ENCODE peak calls at places on chromosomes 3 and 15, in nine cellular contexts. One of them, this sample, is unnamed.

GRCh38 chr3:122635789-122636188 is 44.9 kb upstream of the PARP14 start:
- DNase-seq in CD4-positive, alpha-beta memory T cell: no peak
- DNase-seq in choroid plexus epithelial cell: peak
- DNase-seq in pancreas: no peak
- DNase-seq in skeletal muscle cell: no peak
- DNase-seq in Peyer's patch: no peak
- DNase-seq in neural progenitor cell: no peak
- DNase-seq in MG63: no peak
- DNase-seq in hepatocyte: no peak
- DNase-seq in this sample: no peak

GRCh38 chr3:179806177-179806576 is 153.3 kb downstream of the USP13 start:
- DNase-seq in neural progenitor cell: no peak
- DNase-seq in CD4-positive, alpha-beta memory T cell: no peak
- DNase-seq in MG63: no peak
- DNase-seq in Peyer's patch: no peak
- DNase-seq in skeletal muscle cell: peak
- DNase-seq in choroid plexus epithelial cell: no peak
- DNase-seq in pancreas: no peak
- DNase-seq in hepatocyte: no peak
- DNase-seq in this sample: no peak

GRCh38 chr3:125136966-125137365 is 75.6 kb downstream of the SLC12A8 start:
- DNase-seq in MG63: no peak
- DNase-seq in hepatocyte: no peak
- DNase-seq in pancreas: no peak
- DNase-seq in CD4-positive, alpha-beta memory T cell: no peak
- DNase-seq in neural progenitor cell: no peak
- DNase-seq in choroid plexus epithelial cell: no peak
- DNase-seq in skeletal muscle cell: no peak
- DNase-seq in Peyer's patch: no peak
- DNase-seq in this sample: no peak

GRCh38 chr3:114035896-114036295 is 20.4 kb downstream of the CCDC191 start:
- DNase-seq in MG63: no peak
- DNase-seq in Peyer's patch: no peak
- DNase-seq in CD4-positive, alpha-beta memory T cell: no peak
- DNase-seq in pancreas: no peak
- DNase-seq in skeletal muscle cell: no peak
- DNase-seq in hepatocyte: no peak
- DNase-seq in neural progenitor cell: no peak
- DNase-seq in choroid plexus epithelial cell: no peak
- DNase-seq in this sample: no peak

GRCh38 chr3:184333190-184333589 is 4.2 kb upstream of the FAM131A start:
- DNase-seq in hepatocyte: no peak
- DNase-seq in Peyer's patch: no peak
- DNase-seq in neural progenitor cell: no peak
- DNase-seq in choroid plexus epithelial cell: no peak
- DNase-seq in pancreas: no peak
- DNase-seq in MG63: no peak
- DNase-seq in CD4-positive, alpha-beta memory T cell: no peak
- DNase-seq in skeletal muscle cell: no peak
- DNase-seq in this sample: no peak

GRCh38 chr15:52680041-52680391 is 828 bp upstream of the ATOSA start:
- DNase-seq in Peyer's patch: no peak
- DNase-seq in CD4-positive, alpha-beta memory T cell: no peak
- DNase-seq in neural progenitor cell: no peak
- DNase-seq in hepatocyte: no peak
- DNase-seq in choroid plexus epithelial cell: peak
- DNase-seq in MG63: no peak
- DNase-seq in skeletal muscle cell: no peak
- DNase-seq in pancreas: no peak
- DNase-seq in this sample: no peak

GRCh38 chr3:13105851-13106250 is 32.6 kb upstream of the IQSEC1 start:
- DNase-seq in hepatocyte: no peak
- DNase-seq in Peyer's patch: peak
- DNase-seq in neural progenitor cell: no peak
- DNase-seq in skeletal muscle cell: no peak
- DNase-seq in MG63: no peak
- DNase-seq in pancreas: no peak
- DNase-seq in CD4-positive, alpha-beta memory T cell: no peak
- DNase-seq in choroid plexus epithelial cell: no peak
- DNase-seq in this sample: no peak

GRCh38 chr3:75886971-75887526 is 101.7 kb upstream of the ZNF717 start:
- DNase-seq in neural progenitor cell: no peak
- DNase-seq in hepatocyte: peak
- DNase-seq in pancreas: no peak
- DNase-seq in Peyer's patch: no peak
- DNase-seq in MG63: no peak
- DNase-seq in choroid plexus epithelial cell: no peak
- DNase-seq in CD4-positive, alpha-beta memory T cell: no peak
- DNase-seq in skeletal muscle cell: no peak
- DNase-seq in this sample: no peak

GRCh38 chr15:31495281-31495680 is 168.6 kb downstream of the KLF13 start:
- DNase-seq in pancreas: no peak
- DNase-seq in Peyer's patch: no peak
- DNase-seq in MG63: no peak
- DNase-seq in neural progenitor cell: no peak
- DNase-seq in choroid plexus epithelial cell: no peak
- DNase-seq in hepatocyte: no peak
- DNase-seq in skeletal muscle cell: no peak
- DNase-seq in CD4-positive, alpha-beta memory T cell: no peak
- DNase-seq in this sample: no peak

GRCh38 chr15:41946970-41947369 is 25.4 kb downstream of the EHD4 start:
- DNase-seq in hepatocyte: no peak
- DNase-seq in Peyer's patch: no peak
- DNase-seq in CD4-positive, alpha-beta memory T cell: no peak
- DNase-seq in choroid plexus epithelial cell: no peak
- DNase-seq in neural progenitor cell: no peak
- DNase-seq in MG63: no peak
- DNase-seq in skeletal muscle cell: no peak
- DNase-seq in pancreas: no peak
- DNase-seq in this sample: no peak

GRCh38 chr3:42077785-42078184 is 13.4 kb upstream of the TRAK1 start:
- DNase-seq in Peyer's patch: no peak
- DNase-seq in CD4-positive, alpha-beta memory T cell: no peak
- DNase-seq in neural progenitor cell: no peak
- DNase-seq in skeletal muscle cell: no peak
- DNase-seq in MG63: no peak
- DNase-seq in pancreas: no peak
- DNase-seq in hepatocyte: no peak
- DNase-seq in choroid plexus epithelial cell: no peak
- DNase-seq in this sample: no peak

GRCh38 chr3:141147657-141148056 is 84.0 kb upstream of the PXYLP1 start:
- DNase-seq in skeletal muscle cell: no peak
- DNase-seq in pancreas: no peak
- DNase-seq in CD4-positive, alpha-beta memory T cell: no peak
- DNase-seq in MG63: no peak
- DNase-seq in choroid plexus epithelial cell: no peak
- DNase-seq in hepatocyte: no peak
- DNase-seq in neural progenitor cell: no peak
- DNase-seq in Peyer's patch: no peak
- DNase-seq in this sample: no peak

GRCh38 chr3:127629462-127630403 is 748 bp downstream of the PODXL2 start:
- DNase-seq in choroid plexus epithelial cell: no peak
- DNase-seq in Peyer's patch: peak
- DNase-seq in MG63: no peak
- DNase-seq in hepatocyte: no peak
- DNase-seq in CD4-positive, alpha-beta memory T cell: peak
- DNase-seq in neural progenitor cell: no peak
- DNase-seq in skeletal muscle cell: no peak
- DNase-seq in pancreas: no peak
- DNase-seq in this sample: no peak

GRCh38 chr3:127632035-127632434 is 3.0 kb downstream of the PODXL2 start:
- DNase-seq in CD4-positive, alpha-beta memory T cell: no peak
- DNase-seq in skeletal muscle cell: no peak
- DNase-seq in neural progenitor cell: no peak
- DNase-seq in pancreas: no peak
- DNase-seq in Peyer's patch: no peak
- DNase-seq in hepatocyte: no peak
- DNase-seq in MG63: no peak
- DNase-seq in choroid plexus epithelial cell: no peak
- DNase-seq in this sample: no peak

GRCh38 chr3:127630811-127631714 is 2.1 kb downstream of the PODXL2 start:
- DNase-seq in MG63: no peak
- DNase-seq in choroid plexus epithelial cell: no peak
- DNase-seq in pancreas: no peak
- DNase-seq in hepatocyte: no peak
- DNase-seq in CD4-positive, alpha-beta memory T cell: no peak
- DNase-seq in Peyer's patch: no peak
- DNase-seq in neural progenitor cell: no peak
- DNase-seq in skeletal muscle cell: no peak
- DNase-seq in this sample: no peak

GRCh38 chr3:127628426-127628787 is 578 bp upstream of the PODXL2 start:
- DNase-seq in skeletal muscle cell: no peak
- DNase-seq in Peyer's patch: no peak
- DNase-seq in pancreas: no peak
- DNase-seq in CD4-positive, alpha-beta memory T cell: no peak
- DNase-seq in MG63: no peak
- DNase-seq in choroid plexus epithelial cell: no peak
- DNase-seq in neural progenitor cell: no peak
- DNase-seq in hepatocyte: no peak
- DNase-seq in this sample: no peak

DNA sequence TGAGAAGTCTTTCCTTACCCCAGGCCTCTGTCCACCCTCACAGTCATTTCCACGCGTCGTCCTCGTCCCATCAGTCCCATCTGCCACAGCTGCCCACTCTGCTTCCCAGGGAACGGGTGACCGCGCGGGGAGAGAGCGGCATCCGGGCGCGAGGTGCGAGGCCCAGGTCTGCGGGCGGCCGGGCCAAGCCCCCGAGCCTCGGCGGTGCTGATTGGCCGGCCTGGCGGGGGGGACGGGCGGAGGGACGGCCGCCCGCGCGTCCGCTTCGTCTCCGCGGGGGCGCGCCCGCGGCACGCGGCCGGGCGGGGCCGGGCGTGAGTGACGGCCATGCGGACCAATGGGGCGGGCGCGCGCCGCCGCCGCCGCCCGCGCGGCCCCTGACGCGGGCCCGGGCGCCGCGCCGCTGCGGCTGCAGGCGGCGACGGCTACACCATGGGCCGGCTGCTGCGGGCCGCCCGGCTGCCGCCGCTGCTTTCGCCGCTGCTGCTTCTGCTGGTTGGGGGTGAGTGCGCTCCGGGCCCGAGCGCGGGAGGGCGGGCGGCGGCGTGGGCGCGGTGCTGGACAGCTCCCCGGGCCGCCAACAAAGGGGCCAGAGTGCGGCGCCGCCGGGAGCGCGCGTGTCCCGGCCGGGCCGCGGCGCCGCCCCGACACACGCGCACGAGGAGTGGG is at the start of gene PODXL2:
- DNase-seq in Peyer's patch: peak
- DNase-seq in pancreas: peak
- DNase-seq in MG63: peak
- DNase-seq in choroid plexus epithelial cell: peak
- DNase-seq in hepatocyte: peak
- DNase-seq in neural progenitor cell: peak
- DNase-seq in CD4-positive, alpha-beta memory T cell: no peak
- DNase-seq in skeletal muscle cell: peak
- DNase-seq in this sample: no peak
- H3K4me3 ChIP-seq in Peyer's patch: peak
- H3K4me3 ChIP-seq in pancreas: peak
- H3K4me3 ChIP-seq in MG63: peak
- H3K4me3 ChIP-seq in choroid plexus epithelial cell: peak
- H3K4me3 ChIP-seq in hepatocyte: no peak
- H3K4me3 ChIP-seq in neural progenitor cell: peak
- H3K4me3 ChIP-seq in CD4-positive, alpha-beta memory T cell: peak
- H3K4me3 ChIP-seq in skeletal muscle cell: peak
- H3K4me3 ChIP-seq in this sample: no peak

DNA sequence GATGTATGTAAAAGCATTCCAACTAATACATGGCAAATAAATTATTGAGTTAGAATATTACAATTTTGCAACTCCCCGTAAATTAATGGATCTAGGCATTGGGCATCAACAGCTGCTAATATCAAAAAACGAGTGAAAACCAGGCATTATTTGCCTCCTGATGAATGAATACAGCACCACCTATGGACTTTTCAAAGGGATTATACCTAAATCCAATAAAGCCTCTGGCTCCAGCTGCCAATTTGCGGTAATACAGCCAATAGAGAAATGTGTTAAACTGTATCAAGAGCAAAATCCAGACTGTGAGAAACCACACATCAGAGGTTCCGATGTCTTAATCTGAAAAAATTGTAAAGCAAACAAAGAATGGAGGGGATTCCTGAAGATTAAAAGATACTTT is 16.3 kb upstream of the A4GNT start:
- DNase-seq in CD4-positive, alpha-beta memory T cell: no peak
- DNase-seq in MG63: no peak
- DNase-seq in skeletal muscle cell: no peak
- DNase-seq in choroid plexus epithelial cell: peak
- DNase-seq in neural progenitor cell: no peak
- DNase-seq in Peyer's patch: no peak
- DNase-seq in pancreas: no peak
- DNase-seq in hepatocyte: no peak
- DNase-seq in this sample: no peak
- H3K4me3 ChIP-seq in CD4-positive, alpha-beta memory T cell: no peak
- H3K4me3 ChIP-seq in MG63: no peak
- H3K4me3 ChIP-seq in skeletal muscle cell: no peak
- H3K4me3 ChIP-seq in choroid plexus epithelial cell: no peak
- H3K4me3 ChIP-seq in neural progenitor cell: no peak
- H3K4me3 ChIP-seq in Peyer's patch: no peak
- H3K4me3 ChIP-seq in pancreas: no peak
- H3K4me3 ChIP-seq in hepatocyte: no peak
- H3K4me3 ChIP-seq in this sample: no peak

GRCh38 chr15:28726102-28726501 is 13.9 kb upstream of the GOLGA8M start:
- DNase-seq in skeletal muscle cell: no peak
- DNase-seq in choroid plexus epithelial cell: no peak
- DNase-seq in neural progenitor cell: no peak
- DNase-seq in Peyer's patch: peak
- DNase-seq in pancreas: no peak
- DNase-seq in hepatocyte: no peak
- DNase-seq in CD4-positive, alpha-beta memory T cell: no peak
- DNase-seq in MG63: no peak
- DNase-seq in this sample: no peak
- H3K4me3 ChIP-seq in skeletal muscle cell: no peak
- H3K4me3 ChIP-seq in choroid plexus epithelial cell: no peak
- H3K4me3 ChIP-seq in neural progenitor cell: no peak
- H3K4me3 ChIP-seq in Peyer's patch: no peak
- H3K4me3 ChIP-seq in pancreas: no peak
- H3K4me3 ChIP-seq in hepatocyte: no peak
- H3K4me3 ChIP-seq in CD4-positive, alpha-beta memory T cell: no peak
- H3K4me3 ChIP-seq in MG63: no peak
- H3K4me3 ChIP-seq in this sample: no peak

DNA sequence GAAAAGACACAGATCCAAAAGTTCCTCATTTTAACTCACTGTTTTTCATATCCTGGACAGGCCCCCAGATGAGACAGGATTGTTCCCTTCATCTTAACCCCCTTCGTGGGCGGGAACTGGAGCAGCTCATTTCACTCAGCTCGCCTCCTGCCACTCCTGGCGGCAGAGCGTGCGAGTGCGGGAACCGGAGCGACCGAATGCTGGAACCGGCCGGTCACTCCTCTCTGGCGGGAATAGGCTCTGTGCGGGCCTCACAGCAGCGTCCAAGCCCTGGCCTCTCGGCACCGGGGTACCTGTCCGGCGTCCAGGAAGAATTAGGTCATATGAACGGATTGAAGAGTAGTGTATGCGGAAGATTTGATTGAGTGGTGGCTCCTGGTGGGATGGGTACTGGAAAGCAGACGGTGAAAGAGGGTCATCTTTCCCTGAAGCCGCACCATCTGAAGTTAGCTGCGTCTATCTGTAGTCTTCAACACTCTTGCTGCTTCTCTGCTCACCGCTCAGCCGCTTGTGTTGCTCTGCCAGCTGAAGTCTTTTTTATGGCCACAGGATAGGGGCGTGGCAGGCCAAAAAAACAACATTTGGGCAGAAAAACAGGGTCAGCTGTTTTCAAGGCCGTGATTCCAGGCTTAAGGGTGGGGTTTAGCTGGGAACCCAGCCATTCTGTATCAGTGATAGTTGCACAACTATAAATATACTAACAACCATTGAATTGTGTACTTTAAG is 42.3 kb upstream of the FXR1 start:
- DNase-seq in neural progenitor cell: peak
- DNase-seq in choroid plexus epithelial cell: peak
- DNase-seq in Peyer's patch: no peak
- DNase-seq in pancreas: peak
- DNase-seq in CD4-positive, alpha-beta memory T cell: no peak
- DNase-seq in hepatocyte: peak
- DNase-seq in skeletal muscle cell: no peak
- DNase-seq in MG63: peak
- DNase-seq in this sample: no peak
- H3K4me3 ChIP-seq in neural progenitor cell: no peak
- H3K4me3 ChIP-seq in choroid plexus epithelial cell: peak
- H3K4me3 ChIP-seq in Peyer's patch: peak
- H3K4me3 ChIP-seq in pancreas: peak
- H3K4me3 ChIP-seq in CD4-positive, alpha-beta memory T cell: no peak
- H3K4me3 ChIP-seq in hepatocyte: no peak
- H3K4me3 ChIP-seq in skeletal muscle cell: peak
- H3K4me3 ChIP-seq in MG63: peak
- H3K4me3 ChIP-seq in this sample: no peak

This sample was measured in DND-41.